ENCODE peak calls at places on chromosomes 7 and 10, in four cellular contexts. L, H, B and T are unnamed samples.

GRCh38 chr10:120184547-120185337 is 272.3 kb upstream of the PLPP4 start:
- DNase-seq in L (no peak), H (no peak), B (no peak), T (no peak)

GRCh38 chr10:101238732-101239105 is 9.5 kb upstream of the LBX1 start:
- DNase-seq in L (no peak), H (no peak), B (peak; percentile 18), T (peak; percentile 33)

GRCh38 chr10:49092477-49092876 is 22.8 kb downstream of the VSTM4 start:
- DNase-seq in L (no peak), H (no peak), B (no peak), T (no peak)

GRCh38 chr7:139560199-139560598 is 36.7 kb downstream of the CLEC2L start:
- DNase-seq in L (no peak), H (no peak), B (no peak), T (no peak)

GRCh38 chr10:74544106-74544505 is 282.3 kb upstream of the KAT6B start:
- DNase-seq in L (no peak), H (no peak), B (no peak), T (no peak)

GRCh38 chr7:69996132-69996531 is 397.9 kb downstream of the AUTS2 start:
- DNase-seq in L (no peak), H (no peak), B (no peak), T (no peak)

GRCh38 chr10:97399843-97400545 is 1.1 kb downstream of the RRP12 start:
- DNase-seq in L (no peak), H (peak; percentile 56), B (peak; percentile 57), T (peak; percentile 43)

GRCh38 chr7:15305002-15305600 is 256.7 kb downstream of the AGMO start:
- DNase-seq in L (no peak), H (peak; percentile 33), B (peak; percentile 33), T (peak; percentile 19)

GRCh38 chr10:85611093-85611740 is 755.4 kb downstream of the GRID1 start:
- DNase-seq in L (no peak), H (no peak), B (no peak), T (no peak)

GRCh38 chr7:107044347-107045194 is at the start of gene PRKAR2B:
- DNase-seq in L (no peak), H (peak; percentile 32), B (peak; percentile 27), T (peak; percentile 98)

GRCh38 chr7:141072548-141073172 is 1.2 kb upstream of the TMEM178B start:
- DNase-seq in L (no peak), H (no peak), B (no peak), T (no peak)

GRCh38 chr7:33905389-33906032 is at the start of gene BMPER:
- DNase-seq in L (no peak), H (no peak), B (no peak), T (no peak)

GRCh38 chr7:50389961-50390360 is 60.2 kb downstream of the FIGNL1 start:
- DNase-seq in L (no peak), H (no peak), B (no peak), T (no peak)

GRCh38 chr10:102819054-102819453 is 18.2 kb downstream of the CYP17A1 start:
- DNase-seq in L (no peak), H (no peak), B (no peak), T (no peak)

GRCh38 chr7:13990984-13991790 is 1.7 kb upstream of the ETV1 start:
- DNase-seq in L (peak; percentile 13), H (peak; percentile 24), B (peak; percentile 79), T (peak; percentile 90)

GRCh38 chr10:103786020-103786419 is 69.4 kb downstream of the SH3PXD2A start:
- DNase-seq in L (no peak), H (no peak), B (no peak), T (no peak)

GRCh38 chr7:46369933-46370654 is 449.0 kb upstream of the IGFBP3 start:
- DNase-seq in L (no peak), H (no peak), B (peak; percentile 7), T (no peak)

GRCh38 chr10:121323448-121323847 is 274.8 kb downstream of the FGFR2 start:
- DNase-seq in L (no peak), H (no peak), B (no peak), T (no peak)

GRCh38 chr10:12042409-12042796 is 206 bp downstream of the UPF2 start:
- DNase-seq in L (no peak), H (no peak), B (no peak), T (peak; percentile 80)

GRCh38 chr7:157136372-157136771 is 2.4 kb upstream of the UBE3C start:
- DNase-seq in L (no peak), H (peak; percentile 49), B (no peak), T (peak; percentile 41)

GRCh38 chr7:131190146-131190545 is 137.5 kb upstream of the MKLN1 start:
- DNase-seq in L (no peak), H (no peak), B (no peak), T (no peak)

GRCh38 chr7:108367314-108367713 is 88.9 kb downstream of the NRCAM start:
- DNase-seq in L (no peak), H (no peak), B (no peak), T (no peak)

GRCh38 chr10:54081950-54082349 is 719.1 kb downstream of the PCDH15 start:
- DNase-seq in L (no peak), H (no peak), B (no peak), T (no peak)

GRCh38 chr10:10092581-10092980 is 925.1 kb upstream of the CELF2 start:
- DNase-seq in L (no peak), H (no peak), B (no peak), T (no peak)

GRCh38 chr10:110430369-110431273 is 67.1 kb upstream of the DUSP5 start:
- DNase-seq in L (no peak), H (no peak), B (no peak), T (no peak)

GRCh38 chr10:59674211-59674836 is 35.3 kb downstream of the SLC16A9 start:
- DNase-seq in L (no peak), H (no peak), B (no peak), T (peak; percentile 37)

GRCh38 chr10:49486009-49486408 is 52.9 kb downstream of the ERCC6 start:
- DNase-seq in L (no peak), H (no peak), B (no peak), T (no peak)

GRCh38 chr10:101617824-101618568 is 29.9 kb downstream of the DPCD start:
- DNase-seq in L (no peak), H (no peak), B (no peak), T (no peak)

GRCh38 chr10:24908793-24909423 is 43.5 kb downstream of the PRTFDC1 start:
- DNase-seq in L (no peak), H (peak; percentile 17), B (peak; percentile 51), T (peak; percentile 37)

GRCh38 chr10:86261933-86262665 is 104.5 kb downstream of the GRID1 start:
- DNase-seq in L (peak; percentile 21), H (peak; percentile 5), B (no peak), T (peak; percentile 39)

GRCh38 chr7:125195156-125195555 is 265.5 kb upstream of the POT1 start:
- DNase-seq in L (no peak), H (no peak), B (no peak), T (no peak)

GRCh38 chr10:100364735-100365391 is 17.8 kb downstream of the SCD start:
- DNase-seq in L (no peak), H (peak; percentile 72), B (peak; percentile 95), T (no peak)

GRCh38 chr10:84432891-84433290 is 104.5 kb downstream of the CCSER2 start:
- DNase-seq in L (no peak), H (no peak), B (no peak), T (no peak)

GRCh38 chr7:38057829-38058228 is 120.2 kb upstream of the STARD3NL start:
- DNase-seq in L (no peak), H (no peak), B (no peak), T (no peak)

GRCh38 chr10:82310839-82311238 is 435.8 kb downstream of the NRG3 start:
- DNase-seq in L (no peak), H (no peak), B (no peak), T (no peak)

GRCh38 chr10:31320598-31321211 is 1.7 kb downstream of the ZEB1 start:
- DNase-seq in L (no peak), H (peak; percentile 43), B (no peak), T (peak; percentile 50)

GRCh38 chr7:145106001-145106400 is 270.1 kb upstream of the TPK1 start:
- DNase-seq in L (no peak), H (no peak), B (no peak), T (no peak)

GRCh38 chr7:44383566-44383965 is 58.2 kb upstream of the CAMK2B start:
- DNase-seq in L (no peak), H (no peak), B (no peak), T (no peak)

GRCh38 chr7:149620961-149621360 is 123.4 kb upstream of the ZNF746 start:
- DNase-seq in L (no peak), H (no peak), B (no peak), T (no peak)

GRCh38 chr10:28533315-28533564 is 322 bp downstream of the WAC start:
- DNase-seq in L (no peak), H (no peak), B (no peak), T (no peak)

GRCh38 chr10:28533571-28534304 is 820 bp downstream of the WAC start:
- DNase-seq in L (no peak), H (peak; percentile 13), B (no peak), T (peak; percentile 60)

GRCh38 chr10:28532223-28532508 is 752 bp upstream of the WAC start:
- DNase-seq in L (no peak), H (peak; percentile 27), B (no peak), T (no peak)

GRCh38 chr10:28530751-28531150 is 2.2 kb upstream of the WAC start:
- DNase-seq in L (no peak), H (peak; percentile 20), B (no peak), T (no peak)

GRCh38 chr10:28532509-28533314 is at the start of gene WAC:
- DNase-seq in L (peak; percentile 72), H (peak; percentile 79), B (peak; percentile 83), T (peak; percentile 86)
- TF ChIP-seq REST in L (no peak), H (no peak), B (no peak), T (peak; percentile 27)

DNA sequence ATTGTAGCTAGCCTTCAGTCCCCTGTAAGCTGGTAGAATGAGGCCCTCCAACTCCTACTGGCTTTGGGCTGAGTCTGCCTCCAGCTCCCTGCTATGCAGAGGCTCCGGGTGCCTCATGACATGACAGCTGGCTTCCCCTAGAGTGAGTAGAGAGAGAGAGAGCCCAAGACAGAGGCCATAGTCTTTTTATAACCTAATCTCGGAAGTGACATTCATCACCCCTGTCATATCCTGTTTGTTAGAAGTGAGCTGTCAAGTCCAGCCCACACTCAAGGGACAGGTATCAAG is 53.9 kb upstream of the CTBP2 start:
- DNase-seq in L (no peak), H (no peak), B (no peak), T (no peak)
- TF ChIP-seq ZBTB33 in L (no peak), H (no peak), B (no peak), T (no peak)

GRCh38 chr10:112510384-112510783 is 63.4 kb downstream of the VTI1A start:
- DNase-seq in L (no peak), H (no peak), B (no peak), T (no peak)
- TF ChIP-seq REST in L (no peak), H (no peak), B (no peak), T (no peak)

GRCh38 chr7:24141876-24142509 is 142.0 kb upstream of the NPY start:
- DNase-seq in L (no peak), H (no peak), B (no peak), T (no peak)

GRCh38 chr7:24137338-24137737 is 146.7 kb upstream of the NPY start:
- DNase-seq in L (no peak), H (no peak), B (no peak), T (no peak)

GRCh38 chr7:24135003-24135817 is 148.8 kb upstream of the NPY start:
- DNase-seq in L (peak; percentile 56), H (no peak), B (no peak), T (no peak)

GRCh38 chr7:24139996-24140395 is 144.0 kb upstream of the NPY start:
- DNase-seq in L (no peak), H (no peak), B (no peak), T (no peak)

GRCh38 chr7:24138366-24138765 is 145.6 kb upstream of the NPY start:
- DNase-seq in L (no peak), H (no peak), B (no peak), T (no peak)
- TF ChIP-seq ZBTB33 in L (no peak), H (no peak), B (no peak), T (no peak)

GRCh38 chr7:148435715-148436114 is 154.9 kb upstream of the C7orf33 start:
- DNase-seq in L (no peak), H (no peak), B (no peak), T (no peak)
- TF ChIP-seq REST in L (no peak), H (no peak), B (no peak), T (no peak)